ENCODE peak calls at places on chromosome 17, in eight cellular contexts. L is DMS153, N is HS-27A, C is RWPE1, Y is mesendoderm, E is NCI-H1694, B is ACHN, H is NCI-H187. D is an unnamed sample.
A peak's percentile ranks its signal among the peaks of the same experiment; 100 is the strongest.

GRCh38 chr17:29582254-29582765 is 7.1 kb downstream of the GIT1 start:
- DNase-seq in L (no peak), N (no peak), C (no peak), Y (no peak), E (peak; percentile 63), B (no peak), H (no peak), D (no peak)

GRCh38 chr17:71494045-71494444 is 626.8 kb upstream of the SOX9 start:
- DNase-seq in L (no peak), N (no peak), C (no peak), Y (no peak), E (no peak), B (no peak), H (no peak), D (no peak)

GRCh38 chr17:35314415-35315216 is 58.8 kb downstream of the SLFN11 start:
- DNase-seq in L (no peak), N (no peak), C (no peak), Y (peak; percentile 21), E (no peak), B (no peak), H (no peak), D (peak; percentile 22)

GRCh38 chr17:3510090-3510489 is 34.3 kb downstream of the ASPA start:
- DNase-seq in L (no peak), N (no peak), C (no peak), Y (no peak), E (no peak), B (no peak), H (no peak), D (no peak)

GRCh38 chr17:41863074-41863843 is 2.0 kb downstream of the KLHL11 start:
- DNase-seq in L (no peak), N (no peak), C (no peak), Y (no peak), E (no peak), B (no peak), H (no peak), D (no peak)

GRCh38 chr17:50934161-50934560 is 68.0 kb upstream of the TOB1 start:
- DNase-seq in L (no peak), N (no peak), C (no peak), Y (no peak), E (no peak), B (no peak), H (no peak), D (no peak)

GRCh38 chr17:67218385-67218950 is 26.5 kb downstream of the HELZ start:
- DNase-seq in L (no peak), N (no peak), C (no peak), Y (no peak), E (no peak), B (peak; percentile 42), H (no peak), D (no peak)

GRCh38 chr17:76568771-76569170 is 16.9 kb downstream of the ST6GALNAC2 start:
- DNase-seq in L (no peak), N (no peak), C (no peak), Y (no peak), E (no peak), B (no peak), H (no peak), D (no peak)

GRCh38 chr17:11035681-11036080 is 197.8 kb upstream of the PIRT start:
- DNase-seq in L (no peak), N (no peak), C (no peak), Y (no peak), E (no peak), B (no peak), H (no peak), D (no peak)

GRCh38 chr17:82231312-82231561 is 2.4 kb downstream of the SLC16A3 start:
- DNase-seq in L (no peak), N (no peak), C (no peak), Y (no peak), E (no peak), B (no peak), H (no peak), D (no peak)

GRCh38 chr17:41629826-41630670 is 5.7 kb upstream of the KRT17 start:
- DNase-seq in L (no peak), N (no peak), C (no peak), Y (no peak), E (no peak), B (no peak), H (no peak), D (no peak)

GRCh38 chr17:68973098-68973929 is 18.1 kb upstream of the ABCA8 start:
- DNase-seq in L (no peak), N (no peak), C (no peak), Y (no peak), E (no peak), B (no peak), H (no peak), D (no peak)

GRCh38 chr17:8125196-8125946 is 1.5 kb upstream of the HES7 start:
- DNase-seq in L (no peak), N (peak; percentile 79), C (peak; percentile 59), Y (peak; percentile 86), E (peak; percentile 90), B (peak; percentile 79), H (peak; percentile 44), D (no peak)

GRCh38 chr17:50288306-50288705 is 14.0 kb downstream of the TMEM92 start:
- DNase-seq in L (no peak), N (no peak), C (no peak), Y (no peak), E (peak; percentile 83), B (no peak), H (no peak), D (no peak)

GRCh38 chr17:8018436-8018835 is 16.0 kb downstream of the GUCY2D start:
- DNase-seq in L (no peak), N (no peak), C (no peak), Y (no peak), E (no peak), B (no peak), H (no peak), D (no peak)

GRCh38 chr17:59331129-59331928 is at the start of gene YPEL2:
- DNase-seq in L (peak; percentile 88), N (peak; percentile 72), C (peak; percentile 95), Y (peak; percentile 99), E (peak; percentile 85), B (peak; percentile 95), H (peak; percentile 65), D (peak; percentile 72)

GRCh38 chr17:82444941-82445521 is 5.5 kb downstream of the CYBC1 start:
- DNase-seq in L (no peak), N (no peak), C (no peak), Y (no peak), E (no peak), B (no peak), H (no peak), D (no peak)

GRCh38 chr17:70080541-70081347 is 5.7 kb downstream of the KCNJ16 start:
- DNase-seq in L (no peak), N (no peak), C (no peak), Y (no peak), E (no peak), B (no peak), H (no peak), D (no peak)